ENCODE peak calls at places on chromosome 1, in seven cellular contexts. One of them, this sample, is unnamed.
A peak's percentile ranks its signal among the peaks of the same experiment; 100 is the strongest.

GRCh38 chr1:70084314-70084915 is 121.0 kb downstream of the LRRC40 start:
- DNase-seq in AG04450: no peak
- DNase-seq in transverse colon: no peak
- DNase-seq in prostate gland: no peak
- DNase-seq in upper lobe of right lung: no peak
- DNase-seq in fibroblast of lung: peak; percentile 62
- DNase-seq in substantia nigra: no peak
- DNase-seq in this sample: no peak

GRCh38 chr1:169049258-169049936 is 57.1 kb upstream of the ATP1B1 start:
- DNase-seq in transverse colon: no peak
- DNase-seq in fibroblast of lung: no peak
- DNase-seq in substantia nigra: no peak
- DNase-seq in prostate gland: no peak
- DNase-seq in AG04450: no peak
- DNase-seq in upper lobe of right lung: no peak
- DNase-seq in this sample: no peak

GRCh38 chr1:218401896-218402770 is 57.0 kb downstream of the TGFB2 start:
- DNase-seq in upper lobe of right lung: no peak
- DNase-seq in AG04450: peak; percentile 70
- DNase-seq in transverse colon: no peak
- DNase-seq in fibroblast of lung: peak; percentile 70
- DNase-seq in substantia nigra: no peak
- DNase-seq in prostate gland: no peak
- DNase-seq in this sample: no peak

GRCh38 chr1:58596631-58597052 is 19.6 kb upstream of the TACSTD2 start:
- DNase-seq in fibroblast of lung: no peak
- DNase-seq in prostate gland: no peak
- DNase-seq in transverse colon: no peak
- DNase-seq in upper lobe of right lung: no peak
- DNase-seq in AG04450: no peak
- DNase-seq in substantia nigra: no peak
- DNase-seq in this sample: no peak

GRCh38 chr1:89547563-89548485 is 23.2 kb downstream of the LRRC8B start:
- DNase-seq in transverse colon: no peak
- DNase-seq in substantia nigra: no peak
- DNase-seq in upper lobe of right lung: no peak
- DNase-seq in prostate gland: peak; percentile 54
- DNase-seq in fibroblast of lung: peak; percentile 88
- DNase-seq in AG04450: no peak
- DNase-seq in this sample: no peak

GRCh38 chr1:101438359-101438758 is 201.5 kb downstream of the S1PR1 start:
- DNase-seq in fibroblast of lung: no peak
- DNase-seq in prostate gland: no peak
- DNase-seq in upper lobe of right lung: no peak
- DNase-seq in transverse colon: no peak
- DNase-seq in AG04450: no peak
- DNase-seq in substantia nigra: no peak
- DNase-seq in this sample: no peak

GRCh38 chr1:164719676-164720075 is 160.7 kb downstream of the PBX1 start:
- DNase-seq in upper lobe of right lung: no peak
- DNase-seq in prostate gland: peak; percentile 62
- DNase-seq in AG04450: no peak
- DNase-seq in fibroblast of lung: no peak
- DNase-seq in transverse colon: no peak
- DNase-seq in substantia nigra: no peak
- DNase-seq in this sample: no peak

GRCh38 chr1:3375256-3375655 is 79.2 kb upstream of the ARHGEF16 start:
- DNase-seq in prostate gland: no peak
- DNase-seq in AG04450: no peak
- DNase-seq in substantia nigra: no peak
- DNase-seq in transverse colon: no peak
- DNase-seq in upper lobe of right lung: no peak
- DNase-seq in fibroblast of lung: no peak
- DNase-seq in this sample: no peak

GRCh38 chr1:9629445-9630201 is 21.9 kb upstream of the PIK3CD start:
- DNase-seq in prostate gland: no peak
- DNase-seq in AG04450: no peak
- DNase-seq in fibroblast of lung: no peak
- DNase-seq in upper lobe of right lung: peak; percentile 87
- DNase-seq in transverse colon: peak; percentile 67
- DNase-seq in substantia nigra: no peak
- DNase-seq in this sample: peak; percentile 74

GRCh38 chr1:99365545-99365944 is 101.3 kb downstream of the PLPPR4 start:
- DNase-seq in prostate gland: no peak
- DNase-seq in fibroblast of lung: no peak
- DNase-seq in upper lobe of right lung: no peak
- DNase-seq in substantia nigra: no peak
- DNase-seq in transverse colon: no peak
- DNase-seq in AG04450: no peak
- DNase-seq in this sample: no peak

GRCh38 chr1:99365121-99365520 is 100.8 kb downstream of the PLPPR4 start:
- DNase-seq in fibroblast of lung: peak; percentile 3
- DNase-seq in prostate gland: no peak
- DNase-seq in transverse colon: no peak
- DNase-seq in upper lobe of right lung: no peak
- DNase-seq in substantia nigra: no peak
- DNase-seq in AG04450: no peak
- DNase-seq in this sample: no peak

GRCh38 chr1:99363531-99363930 is 99.2 kb downstream of the PLPPR4 start:
- DNase-seq in prostate gland: no peak
- DNase-seq in substantia nigra: no peak
- DNase-seq in fibroblast of lung: no peak
- DNase-seq in transverse colon: no peak
- DNase-seq in AG04450: no peak
- DNase-seq in upper lobe of right lung: no peak
- DNase-seq in this sample: no peak

GRCh38 chr1:99358771-99359170 is 94.5 kb downstream of the PLPPR4 start:
- DNase-seq in AG04450: no peak
- DNase-seq in prostate gland: no peak
- DNase-seq in upper lobe of right lung: no peak
- DNase-seq in transverse colon: no peak
- DNase-seq in fibroblast of lung: peak; percentile 14
- DNase-seq in substantia nigra: no peak
- DNase-seq in this sample: no peak

GRCh38 chr1:99361406-99361805 is 97.1 kb downstream of the PLPPR4 start:
- DNase-seq in transverse colon: no peak
- DNase-seq in AG04450: no peak
- DNase-seq in upper lobe of right lung: no peak
- DNase-seq in fibroblast of lung: no peak
- DNase-seq in prostate gland: no peak
- DNase-seq in substantia nigra: no peak
- DNase-seq in this sample: no peak
- H3K27ac ChIP-seq in transverse colon: no peak overlapping the region
- H3K27ac ChIP-seq in AG04450: no peak overlapping the region
- H3K27ac ChIP-seq in upper lobe of right lung: no peak overlapping the region
- H3K27ac ChIP-seq in fibroblast of lung: no peak overlapping the region
- H3K27ac ChIP-seq in prostate gland: no peak overlapping the region
- H3K27ac ChIP-seq in substantia nigra: no peak overlapping the region
- H3K27ac ChIP-seq in this sample: no peak overlapping the region

GRCh38 chr1:11738096-11738495 is 2.2 kb downstream of the AGTRAP start:
- DNase-seq in AG04450: no peak
- DNase-seq in fibroblast of lung: no peak
- DNase-seq in substantia nigra: no peak
- DNase-seq in upper lobe of right lung: no peak
- DNase-seq in transverse colon: no peak
- DNase-seq in prostate gland: no peak
- DNase-seq in this sample: no peak
- H3K27ac ChIP-seq in AG04450: no peak overlapping the region
- H3K27ac ChIP-seq in fibroblast of lung: no peak overlapping the region
- H3K27ac ChIP-seq in substantia nigra: peak overlapping the region; percentile 35
- H3K27ac ChIP-seq in upper lobe of right lung: no peak overlapping the region
- H3K27ac ChIP-seq in transverse colon: no peak overlapping the region
- H3K27ac ChIP-seq in prostate gland: no peak overlapping the region
- H3K27ac ChIP-seq in this sample: no peak overlapping the region

GRCh38 chr1:33471416-33471815 is 1.0 kb upstream of the ZSCAN20 start:
- DNase-seq in upper lobe of right lung: no peak
- DNase-seq in fibroblast of lung: no peak
- DNase-seq in transverse colon: no peak
- DNase-seq in AG04450: no peak
- DNase-seq in substantia nigra: no peak
- DNase-seq in prostate gland: no peak
- DNase-seq in this sample: no peak
- H3K27ac ChIP-seq in upper lobe of right lung: peak overlapping the region; percentile 39
- H3K27ac ChIP-seq in fibroblast of lung: no peak overlapping the region
- H3K27ac ChIP-seq in transverse colon: peak overlapping the region; percentile 69
- H3K27ac ChIP-seq in AG04450: no peak overlapping the region
- H3K27ac ChIP-seq in substantia nigra: peak overlapping the region; percentile 68
- H3K27ac ChIP-seq in prostate gland: peak overlapping the region; percentile 16
- H3K27ac ChIP-seq in this sample: peak overlapping the region; percentile 90

GRCh38 chr1:115138973-115139372 is 49.7 kb upstream of the TSPAN2 start:
- DNase-seq in prostate gland: peak; percentile 87
- DNase-seq in substantia nigra: peak; percentile 50
- DNase-seq in upper lobe of right lung: peak; percentile 89
- DNase-seq in AG04450: peak; percentile 84
- DNase-seq in fibroblast of lung: peak; percentile 93
- DNase-seq in transverse colon: peak; percentile 83
- DNase-seq in this sample: peak; percentile 60
- H3K27ac ChIP-seq in prostate gland: no peak overlapping the region
- H3K27ac ChIP-seq in substantia nigra: no peak overlapping the region
- H3K27ac ChIP-seq in upper lobe of right lung: no peak overlapping the region
- H3K27ac ChIP-seq in AG04450: no peak overlapping the region
- H3K27ac ChIP-seq in fibroblast of lung: peak overlapping the region; percentile 37
- H3K27ac ChIP-seq in transverse colon: no peak overlapping the region
- H3K27ac ChIP-seq in this sample: peak overlapping the region; percentile 92